ENCODE peak calls at places on chromosomes 12 and 14, in five cellular contexts. X is fibroblast of mammary gland, A is pancreas, B is neural progenitor cell, Z is left lung. S is an unnamed sample.

GRCh38 chr12:18567787-18568186 is 170.0 kb downstream of the PLCZ1 start:
- DNase-seq in B (no peak), Z (no peak), X (peak; percentile 20), A (no peak), S (no peak)

GRCh38 chr12:48191096-48191495 is 7.7 kb downstream of the CCDC184 start:
- DNase-seq in A (no peak), Z (no peak), B (no peak), X (no peak), S (no peak)

GRCh38 chr14:81281317-81281716 is 60.6 kb upstream of the GTF2A1 start:
- DNase-seq in A (no peak), X (no peak), B (peak; percentile 67), Z (no peak), S (no peak)

GRCh38 chr12:23084236-23084995 is 459.4 kb downstream of the ETNK1 start:
- DNase-seq in X (peak; percentile 99), B (no peak), A (no peak), Z (peak; percentile 32), S (peak; percentile 69)

GRCh38 chr12:2013527-2014223 is 9.4 kb upstream of the DCP1B start:
- DNase-seq in Z (no peak), X (no peak), B (no peak), A (no peak), S (no peak)

GRCh38 chr14:59547310-59547709 is 29.3 kb downstream of the CCDC175 start:
- DNase-seq in B (no peak), X (no peak), Z (no peak), A (no peak), S (no peak)

GRCh38 chr12:3436496-3437060 is 54.4 kb upstream of the PRMT8 start:
- DNase-seq in X (no peak), B (no peak), A (no peak), Z (peak; percentile 52), S (no peak)

GRCh38 chr12:67358686-67359374 is 89.7 kb downstream of the CAND1 start:
- DNase-seq in X (peak; percentile 96), A (no peak), Z (no peak), B (no peak), S (peak; percentile 96)

DNA sequence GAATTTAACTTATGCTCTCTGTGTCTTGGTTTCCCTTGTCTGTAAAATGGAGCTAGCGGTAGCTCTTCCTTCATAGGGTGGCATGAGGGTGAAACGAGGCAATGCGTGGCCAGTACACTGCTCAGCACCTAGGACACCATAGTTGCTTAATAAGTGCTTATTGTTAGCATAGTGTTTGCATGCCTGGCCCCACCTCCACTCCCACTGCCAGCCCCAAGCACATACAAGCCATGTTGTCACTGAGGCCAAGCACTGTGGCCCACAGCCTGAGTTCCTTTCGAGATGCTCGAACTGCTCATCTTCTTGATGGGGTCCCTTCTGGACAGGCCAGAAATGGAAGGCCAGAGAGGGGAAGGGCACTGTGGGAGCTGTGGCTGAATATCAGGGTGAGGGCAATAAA is 839 bp downstream of the FICD start:
- DNase-seq in A (peak; percentile 46), X (no peak), B (no peak), Z (no peak), S (peak; percentile 11)
- H3K4me3 ChIP-seq in A (peak overlapping the region; percentile 88), X (peak overlapping the region; percentile 78), B (peak overlapping the region; percentile 66), Z (peak overlapping the region; percentile 84), S (peak overlapping the region; percentile 97)

GRCh38 chr12:120536064-120536791 is 2.1 kb downstream of the RNF10 start:
- DNase-seq in X (no peak), B (no peak), A (no peak), Z (no peak), S (no peak)

GRCh38 chr12:120532701-120533238 is 1.4 kb upstream of the RNF10 start:
- DNase-seq in B (no peak), X (no peak), A (no peak), Z (no peak), S (no peak)

GRCh38 chr12:120534203-120534702 is at the start of gene RNF10:
- DNase-seq in X (peak; percentile 89), B (peak; percentile 93), A (peak; percentile 81), Z (peak; percentile 74), S (peak; percentile 95)

GRCh38 chr12:120538281-120539156 is 4.4 kb downstream of the RNF10 start:
- DNase-seq in X (peak; percentile 61), B (no peak), A (peak; percentile 64), Z (peak; percentile 60), S (peak; percentile 70)

DNA sequence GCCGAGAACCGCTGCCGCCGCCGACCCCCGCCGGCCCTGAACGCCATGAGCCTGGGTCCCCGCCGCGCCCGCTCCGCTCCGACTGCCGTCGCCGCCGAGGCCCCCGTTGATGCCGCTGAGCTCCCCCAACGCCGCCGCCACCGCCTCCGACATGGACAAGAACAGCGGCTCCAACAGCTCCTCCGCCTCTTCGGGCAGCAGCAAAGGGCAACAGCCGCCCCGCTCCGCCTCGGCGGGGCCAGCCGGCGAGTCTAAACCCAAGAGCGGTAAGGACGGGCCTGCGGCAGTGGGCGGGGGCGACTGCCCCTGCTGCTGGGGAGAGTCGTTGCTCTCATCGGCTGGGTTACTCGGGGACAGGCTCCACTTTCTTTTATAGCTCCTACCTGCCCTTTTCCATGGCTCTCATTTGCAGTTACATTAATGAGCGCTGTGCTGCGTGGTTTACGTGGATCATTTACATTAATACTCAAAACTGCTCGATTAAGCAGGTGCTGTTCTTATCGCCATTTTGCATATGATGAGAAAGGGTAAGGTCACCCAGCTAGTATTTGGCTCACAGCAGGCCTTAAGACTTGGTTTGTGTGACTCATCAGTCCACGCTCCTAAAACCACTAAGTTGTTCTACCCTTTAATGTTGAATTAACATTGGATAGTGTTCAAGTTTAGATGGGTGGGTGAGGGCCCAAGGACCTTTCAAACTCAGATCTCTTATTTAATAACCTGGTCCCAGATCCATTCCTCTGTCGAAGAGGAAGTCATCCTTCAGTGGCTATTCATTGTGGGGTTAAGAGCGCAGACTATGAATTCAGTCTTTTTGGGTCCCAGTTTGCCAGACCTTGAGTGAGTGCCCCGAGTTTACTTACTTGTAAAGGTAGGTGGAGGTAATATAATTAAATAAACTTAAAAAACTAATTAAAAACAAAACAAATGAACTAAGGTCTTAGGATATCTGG is 823 bp downstream of the RNF10 start:
- DNase-seq in Z (peak; percentile 57), X (peak; percentile 94), B (peak; percentile 78), A (peak; percentile 68), S (peak; percentile 70)
- TF ChIP-seq CTCF in Z (no peak), X (no peak), B (no peak), A (no peak), S (no peak)

GRCh38 chr12:108260039-108260438 is 79.1 kb downstream of the CMKLR1 start:
- DNase-seq in B (no peak), X (no peak), Z (no peak), A (no peak), S (no peak)

GRCh38 chr12:108254030-108254429 is 85.1 kb downstream of the CMKLR1 start:
- DNase-seq in B (no peak), Z (no peak), A (no peak), X (no peak), S (no peak)

GRCh38 chr12:108255203-108255602 is 83.9 kb downstream of the CMKLR1 start:
- DNase-seq in A (no peak), Z (no peak), X (no peak), B (no peak), S (no peak)

GRCh38 chr12:108257610-108258106 is 81.5 kb downstream of the CMKLR1 start:
- DNase-seq in X (no peak), A (no peak), B (no peak), Z (no peak), S (no peak)

DNA sequence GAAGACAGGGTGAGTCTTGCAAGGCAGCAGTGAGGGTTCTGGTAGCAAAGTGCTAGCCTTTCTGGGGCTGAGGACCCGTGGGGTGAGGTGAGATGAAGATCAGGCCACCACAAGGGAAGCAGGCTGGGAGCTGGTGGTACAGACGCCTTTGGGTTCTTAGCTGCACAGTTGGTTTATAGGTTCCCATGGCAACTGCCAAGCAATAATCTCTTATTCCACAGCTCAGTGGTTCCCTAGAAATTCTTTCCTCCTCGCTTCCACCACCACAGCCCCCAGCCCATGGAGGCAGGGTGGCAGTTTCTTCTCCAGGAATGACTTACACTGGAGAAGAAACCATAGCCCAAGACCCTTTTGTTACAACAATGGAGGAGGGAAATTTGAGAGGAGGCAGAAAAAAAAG is 82.1 kb downstream of the CMKLR1 start:
- DNase-seq in A (no peak), Z (no peak), B (no peak), X (no peak), S (no peak)
- H3K4me3 ChIP-seq in A (no peak overlapping the region), Z (no peak overlapping the region), B (no peak overlapping the region), X (no peak overlapping the region), S (no peak overlapping the region)

GRCh38 chr12:16421806-16422205 is 74.4 kb downstream of the MGST1 start:
- DNase-seq in A (no peak), B (no peak), X (peak; percentile 54), Z (no peak), S (peak; percentile 24)

GRCh38 chr12:16417058-16417457 is 69.6 kb downstream of the MGST1 start:
- DNase-seq in A (no peak), Z (no peak), B (no peak), X (no peak), S (no peak)
- TF ChIP-seq CTCF in A (no peak), Z (no peak), B (no peak), X (no peak), S (no peak)

DNA sequence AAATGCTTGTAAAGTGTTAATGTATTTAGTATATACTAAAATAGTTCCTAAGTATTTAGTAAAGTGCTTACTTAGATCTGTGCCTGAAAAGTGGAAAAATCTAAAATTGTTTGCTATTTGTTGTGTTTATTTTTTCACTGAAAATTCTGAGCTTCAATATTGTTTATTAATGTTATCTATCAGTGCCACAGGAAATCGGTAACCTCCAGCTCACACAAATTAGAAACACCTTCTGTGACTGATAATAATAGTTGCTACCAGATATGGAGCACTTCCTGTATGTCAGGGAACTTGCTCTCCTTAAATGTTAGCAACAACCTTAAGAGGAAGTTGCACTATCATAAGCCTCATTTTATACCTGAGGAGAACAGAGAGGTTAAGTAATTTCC is 735 bp upstream of the LRP10 start:
- DNase-seq in X (no peak), Z (no peak), A (no peak), B (no peak), S (no peak)
- H3K4me3 ChIP-seq in X (peak overlapping the region; percentile 79), Z (no peak overlapping the region), A (no peak overlapping the region), B (peak overlapping the region; percentile 75), S (peak overlapping the region; percentile 87)

GRCh38 chr14:77124345-77125274 is 17.0 kb downstream of the ZDHHC22 start:
- DNase-seq in B (peak; percentile 82), A (peak; percentile 64), X (peak; percentile 25), Z (no peak), S (peak; percentile 42)
- TF ChIP-seq CTCF in B (peak; percentile 67), A (peak; percentile 73), X (no peak), Z (peak; percentile 59), S (peak; percentile 4)

S was measured in cardiac fibroblast.